ENCODE peak calls at places on chromosomes 1 and 21, in nine cellular contexts. M, O, J, A, F, N, L, U and X are unnamed samples.

GRCh38 chr21:37244506-37245083 is 22.5 kb downstream of the VPS26C start:
- DNase-seq in M (no peak), O (no peak), J (no peak), A (no peak), F (no peak), N (no peak), L (no peak), U (no peak), X (no peak)

GRCh38 chr1:102120910-102121309 is 124.2 kb upstream of the OLFM3 start:
- DNase-seq in M (no peak), O (no peak), J (no peak), A (no peak), F (no peak), N (no peak), L (no peak), U (no peak), X (no peak)

GRCh38 chr21:44846201-44846484 is 27.3 kb downstream of the PTTG1IP start:
- DNase-seq in M (no peak), O (no peak), J (no peak), A (no peak), F (no peak), N (no peak), L (no peak), U (no peak), X (no peak)

GRCh38 chr1:243286409-243287127 is 30.7 kb downstream of the SDCCAG8 start:
- DNase-seq in M (no peak), O (no peak), J (no peak), A (no peak), F (no peak), N (no peak), L (no peak), U (no peak), X (no peak)

GRCh38 chr21:31781737-31782136 is 49.8 kb upstream of the SCAF4 start:
- DNase-seq in M (no peak), O (peak; percentile 4), J (peak; percentile 12), A (no peak), F (no peak), N (peak; percentile 66), L (no peak), U (no peak), X (no peak)

GRCh38 chr1:27609210-27609555 is 5.2 kb upstream of the AHDC1 start:
- DNase-seq in M (no peak), O (no peak), J (no peak), A (no peak), F (no peak), N (no peak), L (no peak), U (no peak), X (no peak)

GRCh38 chr1:198901280-198901679 is 262.4 kb downstream of the PTPRC start:
- DNase-seq in M (no peak), O (no peak), J (no peak), A (no peak), F (no peak), N (no peak), L (no peak), U (no peak), X (no peak)

GRCh38 chr1:25549273-25550154 is 6.1 kb downstream of the LDLRAP1 start:
- DNase-seq in M (peak; percentile 86), O (no peak), J (peak; percentile 51), A (peak; percentile 65), F (peak; percentile 51), N (peak; percentile 61), L (no peak), U (no peak), X (peak; percentile 92)

GRCh38 chr1:87951852-87952251 is 623.2 kb downstream of the LMO4 start:
- DNase-seq in M (no peak), O (no peak), J (no peak), A (no peak), F (no peak), N (peak; percentile 63), L (no peak), U (no peak), X (no peak)

GRCh38 chr1:217674330-217674729 is 43.2 kb downstream of the SPATA17 start:
- DNase-seq in M (no peak), O (no peak), J (no peak), A (no peak), F (no peak), N (no peak), L (no peak), U (no peak), X (no peak)

GRCh38 chr1:225242611-225243010 is 185.2 kb downstream of the LBR start:
- DNase-seq in M (no peak), O (no peak), J (no peak), A (no peak), F (no peak), N (no peak), L (no peak), U (no peak), X (no peak)

GRCh38 chr1:37501661-37502060 is 12.9 kb downstream of the MEAF6 start:
- DNase-seq in M (no peak), O (no peak), J (no peak), A (no peak), F (no peak), N (no peak), L (no peak), U (no peak), X (no peak)

GRCh38 chr1:219993554-219994433 is 52.5 kb downstream of the EPRS1 start:
- DNase-seq in M (no peak), O (no peak), J (no peak), A (no peak), F (no peak), N (no peak), L (no peak), U (no peak), X (no peak)

GRCh38 chr1:29640428-29640785 is 404.1 kb downstream of the PTPRU start:
- DNase-seq in M (no peak), O (no peak), J (no peak), A (no peak), F (no peak), N (no peak), L (no peak), U (no peak), X (no peak)

GRCh38 chr1:217275617-217276398 is 355.1 kb downstream of the GPATCH2 start:
- DNase-seq in M (peak; percentile 15), O (peak; percentile 27), J (no peak), A (no peak), F (no peak), N (no peak), L (peak; percentile 24), U (no peak), X (no peak)

GRCh38 chr1:201499795-201500669 is 6.9 kb downstream of the CSRP1 start:
- DNase-seq in M (no peak), O (no peak), J (no peak), A (no peak), F (no peak), N (no peak), L (no peak), U (no peak), X (no peak)

GRCh38 chr1:116006486-116006964 is 30.2 kb downstream of the SLC22A15 start:
- DNase-seq in M (no peak), O (no peak), J (no peak), A (no peak), F (no peak), N (no peak), L (no peak), U (no peak), X (no peak)
- H3K27ac ChIP-seq in M (no peak overlapping the region), O (no peak overlapping the region), J (no peak overlapping the region), A (no peak overlapping the region), F (no peak overlapping the region), N (no peak overlapping the region), L (no peak overlapping the region), U (no peak overlapping the region), X (no peak overlapping the region)

DNA sequence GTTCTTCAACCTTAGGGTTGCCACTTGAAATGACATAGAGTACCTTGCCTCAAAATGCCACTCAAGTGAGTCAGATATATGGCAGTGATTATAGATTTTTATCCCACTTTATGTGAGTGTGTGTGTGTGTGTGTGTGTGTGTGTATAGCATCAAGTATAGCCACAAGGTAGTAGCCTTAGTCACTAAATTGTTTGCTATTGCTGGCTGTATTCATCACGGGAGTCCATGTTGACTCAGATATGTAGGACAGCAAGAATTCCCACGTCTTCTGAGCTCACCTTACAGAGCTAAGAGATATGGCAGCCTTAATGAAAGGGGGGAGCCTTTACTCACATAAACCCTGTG is 9.3 kb downstream of the ETS2 start:
- DNase-seq in M (no peak), O (no peak), J (no peak), A (no peak), F (no peak), N (no peak), L (no peak), U (no peak), X (no peak)
- H3K27ac ChIP-seq in M (peak overlapping the region; percentile 67), O (peak overlapping the region; percentile 21), J (no peak overlapping the region), A (peak overlapping the region; percentile 54), F (no peak overlapping the region), N (peak overlapping the region; percentile 98), L (no peak overlapping the region), U (no peak overlapping the region), X (peak overlapping the region; percentile 99)

GRCh38 chr1:45206808-45207624 is 611 bp upstream of the ZSWIM5 start:
- DNase-seq in M (no peak), O (no peak), J (no peak), A (no peak), F (no peak), N (no peak), L (no peak), U (no peak), X (no peak)
- H3K27ac ChIP-seq in M (no peak overlapping the region), O (peak overlapping the region; percentile 94), J (peak overlapping the region; percentile 92), A (peak overlapping the region; percentile 88), F (no peak overlapping the region), N (peak overlapping the region; percentile 93), L (no peak overlapping the region), U (no peak overlapping the region), X (peak overlapping the region; percentile 85)

GRCh38 chr1:197067457-197067818 is 378 bp upstream of the F13B start:
- DNase-seq in M (no peak), O (no peak), J (no peak), A (no peak), F (no peak), N (no peak), L (no peak), U (no peak), X (no peak)

GRCh38 chr1:197066277-197066676 is 783 bp downstream of the F13B start:
- DNase-seq in M (no peak), O (no peak), J (no peak), A (no peak), F (no peak), N (no peak), L (no peak), U (no peak), X (no peak)

GRCh38 chr1:197066719-197067456 is at the start of gene F13B:
- DNase-seq in M (peak; percentile 13), O (peak; percentile 19), J (no peak), A (no peak), F (no peak), N (no peak), L (no peak), U (no peak), X (no peak)

GRCh38 chr1:197063212-197063611 is 3.8 kb downstream of the F13B start:
- DNase-seq in M (no peak), O (no peak), J (no peak), A (no peak), F (no peak), N (no peak), L (no peak), U (no peak), X (no peak)

DNA sequence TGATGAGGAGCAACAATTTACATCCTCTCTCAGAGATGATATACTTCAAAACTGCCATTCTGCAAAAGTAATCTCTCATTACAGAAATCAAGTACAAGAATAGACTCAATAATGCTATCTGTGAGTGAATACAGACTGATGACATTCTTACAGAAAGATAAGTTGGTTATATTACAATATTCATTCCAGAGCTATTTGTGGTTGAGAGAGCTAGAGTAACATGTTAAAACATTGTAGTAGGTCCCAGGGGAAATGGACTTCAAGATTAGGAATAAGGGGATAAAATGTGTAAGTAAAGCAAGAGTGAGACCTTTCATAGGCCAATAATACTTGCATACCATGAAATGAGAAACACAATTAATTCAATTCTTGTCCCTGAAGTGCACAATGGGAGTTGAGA is 1.5 kb downstream of the F13B start:
- DNase-seq in M (no peak), O (no peak), J (no peak), A (no peak), F (no peak), N (no peak), L (no peak), U (no peak), X (no peak)
- H3K27ac ChIP-seq in M (no peak overlapping the region), O (no peak overlapping the region), J (no peak overlapping the region), A (no peak overlapping the region), F (no peak overlapping the region), N (no peak overlapping the region), L (no peak overlapping the region), U (no peak overlapping the region), X (no peak overlapping the region)